ENCODE peak calls at places on chromosome 21, in eight cellular contexts. N, V, U, F, G, O, K and L are unnamed samples.

GRCh38 chr21:36415375-36415774 is 30.2 kb downstream of the CHAF1B start:
- DNase-seq in N (no peak), V (no peak), U (no peak), F (no peak), G (no peak), O (no peak), K (no peak), L (no peak)

GRCh38 chr21:29148535-29148934 is 18.1 kb downstream of the MAP3K7CL start:
- DNase-seq in N (no peak), V (no peak), U (no peak), F (no peak), G (no peak), O (no peak), K (no peak), L (no peak)

GRCh38 chr21:34904526-34905298 is 144.4 kb downstream of the RUNX1 start:
- DNase-seq in N (no peak), V (no peak), U (no peak), F (no peak), G (no peak), O (no peak), K (no peak), L (no peak)

GRCh38 chr21:38759286-38759872 is 46.4 kb upstream of the ETS2 start:
- DNase-seq in N (no peak), V (peak), U (no peak), F (no peak), G (no peak), O (no peak), K (no peak), L (peak)

GRCh38 chr21:36195613-36196012 is 39.0 kb downstream of the DOP1B start:
- DNase-seq in N (no peak), V (no peak), U (no peak), F (no peak), G (no peak), O (no peak), K (no peak), L (no peak)

GRCh38 chr21:26490771-26491170 is 82.3 kb downstream of the CYYR1 start:
- DNase-seq in N (no peak), V (peak), U (peak), F (no peak), G (no peak), O (no peak), K (no peak), L (no peak)

GRCh38 chr21:25563399-25564116 is 43.7 kb downstream of the MRPL39 start:
- DNase-seq in N (no peak), V (peak), U (no peak), F (no peak), G (no peak), O (no peak), K (no peak), L (no peak)

GRCh38 chr21:27725916-27726315 is 759.0 kb upstream of the ADAMTS5 start:
- DNase-seq in N (no peak), V (no peak), U (no peak), F (no peak), G (no peak), O (no peak), K (no peak), L (no peak)

GRCh38 chr21:28233536-28234220 is 759.0 kb downstream of the LTN1 start:
- DNase-seq in N (no peak), V (no peak), U (no peak), F (no peak), G (no peak), O (no peak), K (no peak), L (no peak)

GRCh38 chr21:38913120-38913975 is 107.6 kb downstream of the ETS2 start:
- DNase-seq in N (peak), V (peak), U (no peak), F (peak), G (no peak), O (peak), K (peak), L (peak)

GRCh38 chr21:41666641-41667051 is 100.2 kb downstream of the RIPK4 start:
- DNase-seq in N (no peak), V (no peak), U (no peak), F (no peak), G (no peak), O (no peak), K (no peak), L (no peak)

GRCh38 chr21:38804617-38805281 is 980 bp upstream of the ETS2 start:
- DNase-seq in N (peak), V (no peak), U (no peak), F (no peak), G (no peak), O (no peak), K (no peak), L (peak)

GRCh38 chr21:28392436-28392835 is 600.2 kb downstream of the LTN1 start:
- DNase-seq in N (no peak), V (no peak), U (no peak), F (no peak), G (no peak), O (no peak), K (no peak), L (no peak)

GRCh38 chr21:26686278-26686677 is 113.2 kb upstream of the CYYR1 start:
- DNase-seq in N (no peak), V (peak), U (peak), F (no peak), G (no peak), O (no peak), K (no peak), L (peak)

GRCh38 chr21:17803536-17803935 is 15.6 kb downstream of the C21orf91 start:
- DNase-seq in N (no peak), V (peak), U (no peak), F (no peak), G (no peak), O (no peak), K (no peak), L (no peak)

GRCh38 chr21:25421327-25422028 is 185.8 kb downstream of the MRPL39 start:
- DNase-seq in N (no peak), V (peak), U (peak), F (peak), G (peak), O (no peak), K (no peak), L (no peak)

GRCh38 chr21:36127977-36128376 is 6.9 kb upstream of the CBR3 start:
- DNase-seq in N (no peak), V (no peak), U (no peak), F (no peak), G (no peak), O (no peak), K (no peak), L (no peak)

GRCh38 chr21:28705616-28706015 is 287.1 kb downstream of the LTN1 start:
- DNase-seq in N (no peak), V (peak), U (no peak), F (no peak), G (no peak), O (no peak), K (no peak), L (no peak)

GRCh38 chr21:27047331-27048314 is 80.7 kb upstream of the ADAMTS5 start:
- DNase-seq in N (no peak), V (peak), U (no peak), F (no peak), G (peak), O (no peak), K (no peak), L (peak)

GRCh38 chr21:41537356-41537755 is 29.4 kb upstream of the TMPRSS2 start:
- DNase-seq in N (no peak), V (no peak), U (no peak), F (no peak), G (no peak), O (no peak), K (no peak), L (no peak)

GRCh38 chr21:35783686-35784085 is 276.6 kb downstream of the SETD4 start:
- DNase-seq in N (no peak), V (no peak), U (no peak), F (no peak), G (no peak), O (no peak), K (no peak), L (peak)

GRCh38 chr21:15144026-15144425 is 79.2 kb upstream of the NRIP1 start:
- DNase-seq in N (no peak), V (no peak), U (no peak), F (no peak), G (no peak), O (no peak), K (no peak), L (no peak)

GRCh38 chr21:34934350-34934749 is 114.8 kb downstream of the RUNX1 start:
- DNase-seq in N (no peak), V (no peak), U (no peak), F (no peak), G (no peak), O (no peak), K (no peak), L (no peak)

GRCh38 chr21:28421716-28422480 is 570.8 kb downstream of the LTN1 start:
- DNase-seq in N (no peak), V (peak), U (no peak), F (no peak), G (peak), O (no peak), K (no peak), L (peak)

GRCh38 chr21:25568230-25568629 is 39.1 kb downstream of the MRPL39 start:
- DNase-seq in N (peak), V (peak), U (no peak), F (peak), G (no peak), O (no peak), K (no peak), L (no peak)

GRCh38 chr21:35927262-35927661 is 133.1 kb downstream of the SETD4 start:
- DNase-seq in N (no peak), V (no peak), U (no peak), F (no peak), G (no peak), O (no peak), K (no peak), L (no peak)

GRCh38 chr21:14583629-14584251 is 37.6 kb upstream of the SAMSN1 start:
- DNase-seq in N (no peak), V (no peak), U (no peak), F (no peak), G (no peak), O (no peak), K (no peak), L (no peak)

GRCh38 chr21:35635261-35635660 is 425.1 kb downstream of the SETD4 start:
- DNase-seq in N (no peak), V (peak), U (peak), F (no peak), G (no peak), O (no peak), K (no peak), L (peak)

GRCh38 chr21:10273196-10273595 is 248.2 kb upstream of the TPTE start:
- DNase-seq in N (no peak), V (peak), U (no peak), F (no peak), G (no peak), O (no peak), K (no peak), L (no peak)

GRCh38 chr21:33839167-33839716 is 76.4 kb downstream of the ATP5PO start:
- DNase-seq in N (no peak), V (no peak), U (no peak), F (no peak), G (no peak), O (no peak), K (no peak), L (no peak)
- TF ChIP-seq CTCF in N (no peak), V (no peak), U (no peak), F (no peak), G (no peak), O (no peak), K (no peak), L (no peak)

GRCh38 chr21:37619464-37619974 is 252.9 kb downstream of the DYRK1A start:
- DNase-seq in N (peak), V (no peak), U (no peak), F (no peak), G (no peak), O (no peak), K (no peak), L (peak)
- TF ChIP-seq CTCF in N (no peak), V (no peak), U (no peak), F (no peak), G (no peak), O (no peak), K (no peak), L (peak)

GRCh38 chr21:44617071-44617501 is 5.2 kb downstream of the KRTAP10-8 start:
- DNase-seq in N (no peak), V (no peak), U (no peak), F (no peak), G (no peak), O (no peak), K (no peak), L (no peak)

GRCh38 chr21:44616591-44616926 is 4.7 kb downstream of the KRTAP10-8 start:
- DNase-seq in N (no peak), V (no peak), U (no peak), F (no peak), G (no peak), O (no peak), K (no peak), L (no peak)

GRCh38 chr21:44618909-44619308 is 7.0 kb downstream of the KRTAP10-8 start:
- DNase-seq in N (no peak), V (no peak), U (no peak), F (no peak), G (no peak), O (no peak), K (no peak), L (no peak)

GRCh38 chr21:44619886-44620285 is 7.0 kb upstream of the KRTAP10-9 start:
- DNase-seq in N (no peak), V (no peak), U (no peak), F (no peak), G (no peak), O (no peak), K (no peak), L (no peak)

DNA sequence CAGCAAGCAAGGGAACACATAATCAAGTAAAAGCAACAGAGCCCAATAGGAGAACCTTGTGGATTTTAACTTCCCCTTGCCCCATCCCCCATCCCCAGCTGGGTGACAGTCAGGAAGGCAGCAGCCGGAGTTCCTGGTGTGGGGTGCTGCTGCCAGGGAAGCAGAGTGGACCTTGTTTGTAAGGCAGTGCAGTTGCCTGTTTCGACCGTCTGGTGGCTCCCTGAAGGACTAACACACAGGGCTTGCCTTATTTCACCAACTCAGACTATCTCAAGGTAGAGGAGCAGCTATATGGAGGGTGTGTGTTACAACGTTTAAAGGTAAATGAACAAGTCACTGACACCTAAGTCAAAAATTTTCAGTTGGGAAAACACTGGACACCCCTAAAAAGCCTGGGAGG is 6.6 kb downstream of the KRTAP10-8 start:
- DNase-seq in N (peak), V (peak), U (no peak), F (no peak), G (no peak), O (no peak), K (no peak), L (no peak)
- TF ChIP-seq CTCF in N (peak), V (peak), U (no peak), F (peak), G (no peak), O (no peak), K (peak), L (no peak)

DNA sequence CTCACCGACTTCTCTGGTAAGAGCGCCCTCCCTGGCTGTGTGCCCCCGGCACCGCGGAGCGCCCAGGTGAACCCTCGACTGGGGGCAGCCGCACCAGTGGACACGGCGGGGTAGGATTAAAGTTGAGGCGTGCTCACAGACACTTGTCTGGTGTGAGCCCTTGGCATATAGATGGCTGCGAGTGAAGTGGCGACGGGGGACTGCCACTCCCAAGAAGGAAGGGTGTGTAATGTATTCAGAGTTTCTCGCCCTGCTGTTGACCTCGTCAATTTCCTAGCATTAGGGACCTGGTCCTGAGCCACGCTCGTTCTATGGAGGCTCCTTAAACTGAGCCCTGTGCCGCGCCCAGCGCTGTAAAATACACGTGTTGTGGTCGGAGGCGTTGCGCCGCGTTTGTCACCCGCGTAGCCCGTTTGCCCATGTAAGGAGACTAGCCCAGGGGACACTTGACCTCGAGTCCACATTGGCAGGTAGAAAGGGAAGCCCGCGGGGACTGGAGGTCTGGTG is 545 bp downstream of the EVA1C start:
- DNase-seq in N (peak), V (peak), U (no peak), F (no peak), G (no peak), O (no peak), K (no peak), L (peak)
- TF ChIP-seq CTCF in N (no peak), V (peak), U (no peak), F (peak), G (no peak), O (no peak), K (no peak), L (peak)

DNA sequence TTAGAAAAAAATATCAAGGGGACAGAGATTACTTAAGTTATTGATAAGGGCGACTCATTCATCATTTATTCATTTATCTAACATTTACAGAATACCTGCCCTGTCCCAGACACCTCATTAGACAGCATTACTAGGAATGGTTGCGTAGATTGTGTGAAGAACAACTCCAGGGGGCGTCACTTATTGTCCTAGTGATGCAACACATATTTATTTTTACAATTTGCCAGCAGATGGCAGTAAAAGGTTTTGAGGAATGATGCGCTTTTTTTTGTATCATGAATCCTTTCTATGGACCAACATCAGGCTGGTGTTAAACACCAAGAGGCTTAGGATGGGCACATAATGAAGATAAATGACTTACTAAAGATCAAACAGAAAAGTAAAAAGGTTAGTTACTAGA is 5.5 kb downstream of the NCAM2 start:
- DNase-seq in N (no peak), V (peak), U (no peak), F (no peak), G (no peak), O (no peak), K (no peak), L (peak)
- TF ChIP-seq CTCF in N (peak), V (peak), U (peak), F (peak), G (peak), O (no peak), K (peak), L (peak)

GRCh38 chr21:42669069-42669468 is 15.6 kb downstream of the PDE9A start:
- DNase-seq in N (no peak), V (peak), U (no peak), F (no peak), G (no peak), O (no peak), K (no peak), L (no peak)
- TF ChIP-seq CTCF in N (peak), V (peak), U (no peak), F (no peak), G (no peak), O (no peak), K (no peak), L (peak)

DNA sequence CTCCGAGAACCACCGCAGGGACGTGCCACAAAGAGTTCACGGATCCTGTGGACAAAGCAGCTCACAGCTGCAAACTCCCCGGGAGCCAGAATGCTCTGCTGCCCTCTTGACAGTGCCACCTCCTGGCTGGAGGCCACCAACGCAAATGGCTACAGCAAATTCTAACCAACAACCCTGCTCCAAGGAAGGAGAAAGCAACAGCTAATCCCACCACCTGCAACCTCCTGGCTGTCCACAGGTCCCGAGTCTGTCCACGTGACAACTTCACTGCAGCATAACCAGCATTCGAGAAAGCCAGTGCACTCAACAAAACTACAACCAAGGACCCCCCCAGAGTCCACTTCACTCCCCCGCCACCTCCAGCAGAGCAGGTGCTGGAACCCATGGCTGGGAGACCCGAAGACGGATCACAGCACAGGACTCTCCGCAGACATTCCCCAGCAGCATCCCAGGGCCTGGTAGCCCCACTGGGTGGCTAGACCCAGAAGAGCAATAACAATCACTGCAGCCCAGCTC is 17.3 kb downstream of the POFUT2 start:
- DNase-seq in N (no peak), V (no peak), U (no peak), F (no peak), G (no peak), O (no peak), K (peak), L (no peak)
- TF ChIP-seq CTCF in N (no peak), V (peak), U (peak), F (no peak), G (peak), O (no peak), K (peak), L (peak)